ENCODE peak calls at places on chromosomes 16 and 17, in five cellular contexts. B is A673, N is mucosa of descending colon, E is WTC11, U is ascending aorta. D is an unnamed sample.

GRCh38 chr16:56281256-56281805 is 90.0 kb downstream of the GNAO1 start:
- DNase-seq in B (peak; percentile 30), N (no peak), E (peak; percentile 73), U (no peak), D (no peak)

GRCh38 chr17:58694302-58694701 is 1.9 kb downstream of the RAD51C start:
- DNase-seq in E (no peak), B (no peak), N (no peak), U (no peak), D (no peak)

GRCh38 chr17:50102164-50102991 is 7.2 kb downstream of the PDK2 start:
- DNase-seq in E (no peak), N (peak; percentile 94), B (no peak), U (no peak), D (peak; percentile 86)

GRCh38 chr17:80441133-80441578 is 26.2 kb downstream of the ENDOV start:
- DNase-seq in N (no peak), B (peak; percentile 76), E (peak; percentile 91), U (no peak), D (peak; percentile 28)

GRCh38 chr16:35210681-35211433 is 1751.4 kb downstream of the TP53TG3F start:
- DNase-seq in U (no peak), E (no peak), B (no peak), N (no peak), D (no peak)

GRCh38 chr17:65514082-65514481 is 47.4 kb downstream of the AXIN2 start:
- DNase-seq in N (no peak), U (peak; percentile 25), B (no peak), E (no peak), D (no peak)

GRCh38 chr16:10992797-10993196 is 48.4 kb downstream of the CLEC16A start:
- DNase-seq in E (no peak), B (peak; percentile 23), N (no peak), U (no peak), D (peak; percentile 87)

GRCh38 chr16:12679660-12680272 is 123.9 kb downstream of the CPPED1 start:
- DNase-seq in B (no peak), N (no peak), U (no peak), E (no peak), D (no peak)

GRCh38 chr16:89062389-89063345 is 31.0 kb upstream of the ACSF3 start:
- DNase-seq in U (no peak), B (no peak), E (no peak), N (no peak), D (no peak)

GRCh38 chr17:60599220-60599619 is 773 bp upstream of the PPM1D start:
- DNase-seq in U (no peak), N (no peak), B (no peak), E (no peak), D (no peak)

GRCh38 chr17:35239823-35240222 is 3.0 kb upstream of the SLFN5 start:
- DNase-seq in B (no peak), E (no peak), N (no peak), U (no peak), D (no peak)

GRCh38 chr17:28338056-28338768 is 2.7 kb downstream of the TNFAIP1 start:
- DNase-seq in U (no peak), B (no peak), N (no peak), E (no peak), D (no peak)

GRCh38 chr17:15177343-15177742 is 87.8 kb downstream of the PMP22 start:
- DNase-seq in B (no peak), N (no peak), E (no peak), U (no peak), D (no peak)

GRCh38 chr16:86578056-86578455 is 293 bp upstream of the FOXL1 start:
- DNase-seq in U (no peak), B (no peak), E (no peak), N (no peak), D (no peak)

GRCh38 chr17:82924812-82925211 is 85.0 kb upstream of the ZNF750 start:
- DNase-seq in U (no peak), B (no peak), E (no peak), N (peak; percentile 25), D (no peak)

GRCh38 chr17:82924214-82924613 is 84.4 kb upstream of the ZNF750 start:
- DNase-seq in B (no peak), U (no peak), E (no peak), N (no peak), D (no peak)

GRCh38 chr17:82926081-82926480 is 86.3 kb upstream of the ZNF750 start:
- DNase-seq in E (no peak), B (no peak), N (no peak), U (no peak), D (no peak)

GRCh38 chr17:82926716-82927115 is 86.9 kb upstream of the ZNF750 start:
- DNase-seq in N (peak; percentile 35), B (no peak), U (no peak), E (no peak), D (no peak)

GRCh38 chr17:82925336-82925735 is 85.5 kb upstream of the ZNF750 start:
- DNase-seq in N (peak; percentile 36), U (no peak), E (no peak), B (no peak), D (no peak)
- TF ChIP-seq CTCF in N (no peak), U (no peak), E (peak; percentile 16), B (no peak), D (no peak)

GRCh38 chr16:73179671-73180370 is 131.9 kb upstream of the ZFHX3 start:
- DNase-seq in U (no peak), N (no peak), B (no peak), E (no peak), D (no peak)

GRCh38 chr16:73177896-73178295 is 130.0 kb upstream of the ZFHX3 start:
- DNase-seq in N (no peak), E (no peak), U (no peak), B (no peak), D (no peak)

GRCh38 chr16:73173396-73173795 is 125.5 kb upstream of the ZFHX3 start:
- DNase-seq in N (no peak), E (no peak), U (no peak), B (no peak), D (no peak)

GRCh38 chr16:73172621-73173312 is 124.8 kb upstream of the ZFHX3 start:
- DNase-seq in E (no peak), B (peak; percentile 88), N (peak; percentile 81), U (peak; percentile 86), D (peak; percentile 46)

GRCh38 chr16:73176577-73177013 is 128.7 kb upstream of the ZFHX3 start:
- DNase-seq in U (peak; percentile 75), N (no peak), E (no peak), B (peak; percentile 45), D (peak; percentile 38)
- TF ChIP-seq CTCF in U (no peak), N (peak; percentile 13), E (no peak), B (peak; percentile 60), D (no peak)

DNA sequence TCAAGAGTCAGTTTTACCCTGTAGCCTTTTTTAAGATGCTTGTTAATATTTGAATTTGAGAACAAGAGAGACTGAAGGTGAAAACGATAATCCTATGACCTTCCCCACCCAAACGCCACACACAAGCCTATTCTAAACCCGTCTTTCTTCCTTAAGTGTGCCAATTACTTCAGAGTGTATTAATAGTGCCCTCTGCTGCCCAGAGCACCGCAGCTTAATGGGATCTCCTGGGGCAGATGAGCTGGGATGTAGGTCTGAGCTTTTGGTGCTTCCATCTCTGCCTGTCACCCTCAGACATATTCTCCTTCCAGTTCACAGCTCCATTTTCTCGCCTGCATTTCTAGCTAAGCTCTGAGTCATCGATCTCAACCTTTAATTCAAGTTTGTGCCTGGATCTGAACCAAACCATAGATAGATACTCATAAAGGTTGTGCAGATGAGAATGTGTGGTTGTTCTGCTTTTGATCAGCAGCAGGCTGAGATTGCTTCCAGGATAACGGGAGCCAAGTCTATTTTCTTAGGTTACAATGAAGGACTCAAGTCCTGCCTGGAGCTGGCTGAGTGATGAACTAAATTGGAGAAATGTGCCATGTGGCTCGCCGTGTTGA is 46.4 kb upstream of the CDH13 start:
- DNase-seq in N (no peak), E (peak; percentile 25), U (no peak), B (peak; percentile 20), D (peak; percentile 16)
- TF ChIP-seq CTCF in N (no peak), E (no peak), U (no peak), B (peak; percentile 44), D (no peak)

DNA sequence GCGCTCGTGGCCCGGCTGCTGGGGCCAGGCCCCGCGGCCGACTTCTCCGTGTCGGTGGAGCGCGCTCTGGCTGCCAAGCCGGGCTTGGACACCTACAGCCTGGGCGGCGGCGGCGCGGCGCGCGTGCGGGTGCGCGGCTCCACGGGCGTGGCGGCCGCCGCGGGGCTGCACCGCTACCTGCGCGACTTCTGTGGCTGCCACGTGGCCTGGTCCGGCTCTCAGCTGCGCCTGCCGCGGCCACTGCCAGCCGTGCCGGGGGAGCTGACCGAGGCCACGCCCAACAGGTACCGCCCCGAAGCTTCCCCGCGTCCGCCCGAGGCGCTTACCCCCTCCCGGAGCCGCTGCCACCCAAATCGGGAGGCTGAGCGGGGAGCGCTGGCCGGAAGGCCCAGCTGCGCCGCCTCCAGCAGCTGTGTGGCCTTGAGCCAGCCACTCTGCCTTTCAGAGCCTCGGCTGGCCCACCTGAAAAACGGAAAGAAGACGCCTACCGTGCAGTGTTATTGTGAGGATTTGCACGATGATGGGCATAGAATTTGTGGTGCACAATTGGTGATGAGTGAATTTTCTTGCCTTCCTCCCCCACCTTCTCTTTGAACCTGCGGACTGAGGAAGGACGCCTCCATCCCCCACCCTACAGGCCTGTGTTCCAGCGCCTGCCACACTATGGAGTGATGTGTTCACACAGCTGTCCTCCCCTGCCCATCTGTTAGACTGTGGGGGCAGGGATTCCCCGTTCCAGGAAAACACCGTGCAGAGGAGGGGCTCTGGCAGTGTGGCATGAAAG is 523 bp downstream of the NAGLU start:
- DNase-seq in B (peak; percentile 61), E (peak; percentile 81), U (peak; percentile 91), N (peak; percentile 93), D (peak; percentile 93)
- TF ChIP-seq CTCF in B (no peak), E (no peak), U (peak; percentile 46), N (no peak), D (no peak)

GRCh38 chr17:81650951-81651350 is 5.4 kb downstream of the PDE6G start:
- DNase-seq in E (no peak), N (no peak), U (no peak), B (no peak), D (no peak)
- TF ChIP-seq CTCF in E (no peak), N (no peak), U (no peak), B (no peak), D (no peak)

GRCh38 chr16:67248401-67249177 is at the start of gene SLC9A5:
- DNase-seq in B (no peak), U (no peak), E (peak; percentile 53), N (peak; percentile 75), D (peak; percentile 48)
- TF ChIP-seq CTCF in B (peak; percentile 19), U (peak; percentile 50), E (no peak), N (no peak), D (peak; percentile 52)

GRCh38 chr16:4506450-4506849 is 30.3 kb downstream of the HMOX2 start:
- DNase-seq in B (peak; percentile 84), E (peak; percentile 51), N (no peak), U (peak; percentile 75), D (peak; percentile 61)
- TF ChIP-seq CTCF in B (peak; percentile 84), E (peak; percentile 88), N (peak; percentile 47), U (peak; percentile 82), D (peak; percentile 87)

D was measured in Calu3.